ENCODE peak calls at places on chromosomes 12 and 14, in five cellular contexts. B is fibroblast of the aortic adventitia, N is OCI-LY7, O is AG09309, P is astrocyte. J is an unnamed sample.

GRCh38 chr12:54419088-54419887 is at the start of gene ITGA5:
- DNase-seq in B (peak; percentile 65), N (no peak), O (no peak), P (peak; percentile 51), J (no peak)

GRCh38 chr12:98893601-98894411 is 248.7 kb downstream of the APAF1 start:
- DNase-seq in B (no peak), N (no peak), O (no peak), P (no peak), J (no peak)

GRCh38 chr12:11508699-11509098 is 113.3 kb upstream of the PRB2 start:
- DNase-seq in B (no peak), N (no peak), O (no peak), P (peak; percentile 67), J (no peak)

GRCh38 chr14:90532826-90533525 is 136.1 kb downstream of the CALM1 start:
- DNase-seq in B (no peak), N (no peak), O (no peak), P (no peak), J (no peak)

GRCh38 chr14:20855652-20856291 is 35.4 kb upstream of the RNASE3 start:
- DNase-seq in B (peak; percentile 70), N (peak; percentile 61), O (no peak), P (peak; percentile 46), J (peak; percentile 22)

GRCh38 chr14:89332031-89332430 is 85.0 kb downstream of the FOXN3 start:
- DNase-seq in B (no peak), N (no peak), O (no peak), P (no peak), J (no peak)

GRCh38 chr12:132346496-132347470 is 17.4 kb upstream of the GALNT9 start:
- DNase-seq in B (no peak), N (no peak), O (no peak), P (no peak), J (no peak)

GRCh38 chr14:19902409-19902808 is 18.0 kb upstream of the OR4K5 start:
- DNase-seq in B (no peak), N (no peak), O (no peak), P (no peak), J (no peak)

GRCh38 chr12:62703011-62703380 is 232.0 kb downstream of the PPM1H start:
- DNase-seq in B (no peak), N (no peak), O (no peak), P (peak; percentile 81), J (no peak)

GRCh38 chr14:100771121-100771800 is 44.6 kb downstream of the DLK1 start:
- DNase-seq in B (no peak), N (no peak), O (no peak), P (no peak), J (no peak)

GRCh38 chr14:102504302-102504950 is 5.2 kb downstream of the ANKRD9 start:
- DNase-seq in B (no peak), N (no peak), O (no peak), P (no peak), J (no peak)

GRCh38 chr14:79708991-79709390 is 502.3 kb downstream of the DIO2 start:
- DNase-seq in B (no peak), N (no peak), O (no peak), P (peak; percentile 31), J (no peak)

GRCh38 chr14:70906785-70907171 is 481 bp upstream of the PCNX1 start:
- DNase-seq in B (peak; percentile 40), N (no peak), O (no peak), P (no peak), J (no peak)

GRCh38 chr12:27934278-27934677 is 38.3 kb downstream of the PTHLH start:
- DNase-seq in B (no peak), N (no peak), O (no peak), P (no peak), J (no peak)

GRCh38 chr14:33997611-33998010 is 46.7 kb upstream of the EGLN3 start:
- DNase-seq in B (no peak), N (no peak), O (no peak), P (no peak), J (no peak)

GRCh38 chr12:7130791-7131501 is 775 bp downstream of the CLSTN3 start:
- DNase-seq in B (peak; percentile 44), N (peak; percentile 46), O (no peak), P (peak; percentile 39), J (peak; percentile 40)

GRCh38 chr14:68557648-68558047 is 235.2 kb downstream of the ZFP36L1 start:
- DNase-seq in B (no peak), N (peak; percentile 44), O (no peak), P (no peak), J (no peak)

GRCh38 chr14:77310041-77310440 is 10.6 kb downstream of the POMT2 start:
- DNase-seq in B (peak; percentile 26), N (no peak), O (no peak), P (peak; percentile 28), J (no peak)

GRCh38 chr14:33282811-33283210 is 344.1 kb downstream of the NPAS3 start:
- DNase-seq in B (no peak), N (no peak), O (no peak), P (peak; percentile 66), J (no peak)

GRCh38 chr14:23141706-23142467 is 22.8 kb upstream of the CEBPE start:
- DNase-seq in B (peak; percentile 92), N (no peak), O (no peak), P (peak; percentile 56), J (no peak)

GRCh38 chr12:81417056-81417455 is 339.2 kb downstream of the ACSS3 start:
- DNase-seq in B (no peak), N (no peak), O (no peak), P (no peak), J (no peak)

GRCh38 chr14:100250732-100251465 is 12.0 kb downstream of the YY1 start:
- DNase-seq in B (no peak), N (no peak), O (no peak), P (no peak), J (no peak)

GRCh38 chr14:53533384-53533975 is 380.4 kb upstream of the DDHD1 start:
- DNase-seq in B (peak; percentile 50), N (no peak), O (no peak), P (no peak), J (no peak)

GRCh38 chr14:89349196-89350008 is 67.6 kb downstream of the FOXN3 start:
- DNase-seq in B (no peak), N (peak; percentile 80), O (no peak), P (peak; percentile 41), J (no peak)

GRCh38 chr12:66365718-66366485 is 63.6 kb downstream of the HELB start:
- DNase-seq in B (no peak), N (no peak), O (no peak), P (no peak), J (no peak)

GRCh38 chr14:50559990-50560928 is at the start of gene ATL1:
- DNase-seq in B (peak; percentile 62), N (peak; percentile 11), O (peak; percentile 25), P (peak; percentile 72), J (peak; percentile 37)

GRCh38 chr14:81326451-81326850 is 73.7 kb downstream of the STON2 start:
- DNase-seq in B (no peak), N (no peak), O (no peak), P (no peak), J (no peak)

GRCh38 chr14:71321556-71322315 is 414.5 kb downstream of the PCNX1 start:
- DNase-seq in B (peak; percentile 73), N (peak; percentile 24), O (no peak), P (peak; percentile 72), J (no peak)

GRCh38 chr14:75247286-75247922 is 31.2 kb upstream of the FOS start:
- DNase-seq in B (no peak), N (peak; percentile 79), O (no peak), P (no peak), J (no peak)

GRCh38 chr12:116939734-116940133 is 29.0 kb downstream of the FBXW8 start:
- DNase-seq in B (no peak), N (no peak), O (no peak), P (no peak), J (no peak)

DNA sequence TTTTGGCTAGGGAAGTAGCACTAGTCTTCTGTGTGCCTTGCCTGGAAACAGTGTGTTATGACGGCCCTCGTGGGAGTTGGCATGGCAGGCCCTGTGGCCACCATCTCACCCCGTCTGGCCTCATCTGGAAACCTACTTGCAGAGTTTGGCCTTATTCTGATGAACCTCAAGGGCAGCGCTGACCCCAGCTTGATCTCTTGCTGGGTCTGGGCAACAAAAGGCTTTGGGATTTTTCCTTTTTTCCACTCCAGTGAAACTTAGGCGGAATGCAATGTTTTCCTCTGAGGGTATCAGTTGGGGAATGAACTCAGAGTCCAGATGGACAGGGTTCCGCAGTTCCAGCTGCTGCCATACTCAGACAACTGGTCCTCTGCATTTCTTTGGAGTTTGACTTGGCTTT is 15.9 kb downstream of the CACNA1C start:
- DNase-seq in B (no peak), N (no peak), O (no peak), P (no peak), J (no peak)
- TF ChIP-seq CTCF in B (no peak), N (no peak), O (no peak), P (no peak), J (no peak)

GRCh38 chr12:4380332-4380731 is 820 bp upstream of the FGF23 start:
- DNase-seq in B (no peak), N (no peak), O (no peak), P (no peak), J (no peak)

GRCh38 chr12:4386756-4387155 is 7.2 kb upstream of the FGF23 start:
- DNase-seq in B (no peak), N (no peak), O (no peak), P (no peak), J (no peak)

GRCh38 chr12:4379410-4379809 is at the start of gene FGF23:
- DNase-seq in B (peak; percentile 9), N (no peak), O (no peak), P (peak; percentile 8), J (no peak)

GRCh38 chr12:4387607-4388006 is 8.1 kb upstream of the FGF23 start:
- DNase-seq in B (no peak), N (no peak), O (no peak), P (no peak), J (no peak)

GRCh38 chr12:4383304-4383865 is 3.9 kb upstream of the FGF23 start:
- DNase-seq in B (no peak), N (peak; percentile 24), O (no peak), P (no peak), J (no peak)
- TF ChIP-seq CTCF in B (no peak), N (peak; percentile 44), O (no peak), P (no peak), J (no peak)

GRCh38 chr12:107522692-107523477 is 162.7 kb upstream of the PWP1 start:
- DNase-seq in B (no peak), N (no peak), O (no peak), P (no peak), J (no peak)
- TF ChIP-seq CTCF in B (peak; percentile 18), N (peak; percentile 39), O (no peak), P (no peak), J (no peak)

DNA sequence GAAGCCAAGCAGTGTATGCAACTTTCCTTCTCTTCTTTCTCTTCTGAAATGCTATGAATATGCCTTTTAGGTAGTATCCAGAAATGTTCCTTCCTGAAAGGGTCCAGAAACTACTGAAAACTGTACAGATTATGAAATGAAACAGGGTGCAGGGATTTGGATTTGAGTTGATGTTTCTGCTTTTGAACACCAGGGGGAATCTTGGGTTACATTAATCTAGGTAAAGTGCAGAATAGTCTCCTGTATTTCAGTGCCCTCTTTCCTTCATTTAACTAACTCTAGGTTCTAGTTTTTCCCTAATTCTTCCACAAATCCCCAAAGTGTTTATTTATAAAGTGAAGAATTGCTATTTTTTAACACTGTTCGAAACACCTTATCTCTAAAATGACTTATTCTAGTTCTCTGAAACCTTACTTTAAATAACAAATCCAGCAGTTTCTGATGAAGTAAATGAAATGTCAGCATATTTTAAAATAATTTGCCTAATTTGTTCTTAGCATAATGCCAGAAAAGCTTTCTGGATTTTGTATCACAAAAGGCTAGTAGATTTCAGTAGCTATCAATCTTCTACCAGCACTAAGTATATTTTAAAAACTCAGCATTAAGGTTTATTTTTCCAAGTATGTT is 111.9 kb downstream of the LRRK2 start:
- DNase-seq in B (peak; percentile 40), N (peak; percentile 28), O (no peak), P (peak; percentile 1), J (no peak)
- TF ChIP-seq CTCF in B (peak; percentile 64), N (peak; percentile 76), O (peak; percentile 55), P (peak; percentile 55), J (no peak)